ENCODE peak calls at places on chromosome 1, in seven cellular contexts. One of them, this sample, is unnamed.

GRCh38 chr1:20640183-20640597 is 6.9 kb downstream of the PINK1 start:
- DNase-seq in glutamatergic neuron: peak
- DNase-seq in nephron progenitor cell: peak
- DNase-seq in CD4-positive, alpha-beta T cell: peak
- DNase-seq in type B pancreatic cell: no peak
- DNase-seq in right atrium auricular region: no peak
- DNase-seq in OCI-LY7: peak
- DNase-seq in this sample: no peak

GRCh38 chr1:65417729-65418128 is 2.7 kb upstream of the LEPR start:
- DNase-seq in OCI-LY7: no peak
- DNase-seq in CD4-positive, alpha-beta T cell: no peak
- DNase-seq in type B pancreatic cell: no peak
- DNase-seq in right atrium auricular region: no peak
- DNase-seq in glutamatergic neuron: no peak
- DNase-seq in nephron progenitor cell: no peak
- DNase-seq in this sample: no peak

GRCh38 chr1:197614916-197615692 is 160.2 kb downstream of the DENND1B start:
- DNase-seq in OCI-LY7: peak
- DNase-seq in CD4-positive, alpha-beta T cell: peak
- DNase-seq in glutamatergic neuron: peak
- DNase-seq in right atrium auricular region: no peak
- DNase-seq in type B pancreatic cell: no peak
- DNase-seq in nephron progenitor cell: peak
- DNase-seq in this sample: no peak

GRCh38 chr1:209607102-209607794 is 23.7 kb downstream of the CAMK1G start:
- DNase-seq in CD4-positive, alpha-beta T cell: no peak
- DNase-seq in nephron progenitor cell: no peak
- DNase-seq in type B pancreatic cell: no peak
- DNase-seq in right atrium auricular region: no peak
- DNase-seq in OCI-LY7: no peak
- DNase-seq in glutamatergic neuron: no peak
- DNase-seq in this sample: no peak

GRCh38 chr1:110230381-110231199 is 20.5 kb downstream of the KCNC4 start:
- DNase-seq in glutamatergic neuron: no peak
- DNase-seq in OCI-LY7: no peak
- DNase-seq in right atrium auricular region: no peak
- DNase-seq in type B pancreatic cell: no peak
- DNase-seq in nephron progenitor cell: no peak
- DNase-seq in CD4-positive, alpha-beta T cell: no peak
- DNase-seq in this sample: no peak

GRCh38 chr1:229111703-229112319 is 159.1 kb upstream of the RAB4A start:
- DNase-seq in type B pancreatic cell: no peak
- DNase-seq in nephron progenitor cell: no peak
- DNase-seq in OCI-LY7: no peak
- DNase-seq in right atrium auricular region: no peak
- DNase-seq in glutamatergic neuron: no peak
- DNase-seq in CD4-positive, alpha-beta T cell: no peak
- DNase-seq in this sample: no peak

GRCh38 chr1:36531833-36532232 is 49.1 kb upstream of the CSF3R start:
- DNase-seq in CD4-positive, alpha-beta T cell: no peak
- DNase-seq in OCI-LY7: no peak
- DNase-seq in nephron progenitor cell: no peak
- DNase-seq in glutamatergic neuron: no peak
- DNase-seq in type B pancreatic cell: no peak
- DNase-seq in right atrium auricular region: no peak
- DNase-seq in this sample: no peak

GRCh38 chr1:48194801-48195200 is 27.7 kb upstream of the SLC5A9 start:
- DNase-seq in OCI-LY7: no peak
- DNase-seq in nephron progenitor cell: no peak
- DNase-seq in right atrium auricular region: no peak
- DNase-seq in glutamatergic neuron: no peak
- DNase-seq in type B pancreatic cell: no peak
- DNase-seq in CD4-positive, alpha-beta T cell: no peak
- DNase-seq in this sample: no peak

GRCh38 chr1:49319426-49319963 is 542.8 kb upstream of the BEND5 start:
- DNase-seq in glutamatergic neuron: no peak
- DNase-seq in nephron progenitor cell: no peak
- DNase-seq in type B pancreatic cell: no peak
- DNase-seq in OCI-LY7: no peak
- DNase-seq in CD4-positive, alpha-beta T cell: no peak
- DNase-seq in right atrium auricular region: no peak
- DNase-seq in this sample: no peak

GRCh38 chr1:163692266-163692665 is 370.5 kb downstream of the NUF2 start:
- DNase-seq in OCI-LY7: no peak
- DNase-seq in CD4-positive, alpha-beta T cell: no peak
- DNase-seq in glutamatergic neuron: no peak
- DNase-seq in nephron progenitor cell: no peak
- DNase-seq in right atrium auricular region: no peak
- DNase-seq in type B pancreatic cell: no peak
- DNase-seq in this sample: no peak

GRCh38 chr1:221913351-221913750 is 171.5 kb upstream of the DUSP10 start:
- DNase-seq in right atrium auricular region: no peak
- DNase-seq in type B pancreatic cell: no peak
- DNase-seq in OCI-LY7: no peak
- DNase-seq in glutamatergic neuron: no peak
- DNase-seq in nephron progenitor cell: no peak
- DNase-seq in CD4-positive, alpha-beta T cell: no peak
- DNase-seq in this sample: no peak

GRCh38 chr1:165539306-165539705 is 4.5 kb upstream of the LRRC52 start:
- DNase-seq in nephron progenitor cell: no peak
- DNase-seq in glutamatergic neuron: no peak
- DNase-seq in OCI-LY7: no peak
- DNase-seq in CD4-positive, alpha-beta T cell: no peak
- DNase-seq in right atrium auricular region: no peak
- DNase-seq in type B pancreatic cell: no peak
- DNase-seq in this sample: no peak

GRCh38 chr1:204493882-204494280 is 724 bp downstream of the PIK3C2B start:
- DNase-seq in OCI-LY7: peak
- DNase-seq in right atrium auricular region: no peak
- DNase-seq in type B pancreatic cell: no peak
- DNase-seq in nephron progenitor cell: peak
- DNase-seq in glutamatergic neuron: no peak
- DNase-seq in CD4-positive, alpha-beta T cell: peak
- DNase-seq in this sample: no peak

GRCh38 chr1:103156966-103157365 is 48.6 kb upstream of the COL11A1 start:
- DNase-seq in CD4-positive, alpha-beta T cell: no peak
- DNase-seq in glutamatergic neuron: no peak
- DNase-seq in nephron progenitor cell: no peak
- DNase-seq in type B pancreatic cell: no peak
- DNase-seq in OCI-LY7: no peak
- DNase-seq in right atrium auricular region: no peak
- DNase-seq in this sample: no peak

GRCh38 chr1:61081637-61082335 is 575 bp upstream of the NFIA start:
- DNase-seq in right atrium auricular region: no peak
- DNase-seq in CD4-positive, alpha-beta T cell: peak
- DNase-seq in type B pancreatic cell: no peak
- DNase-seq in OCI-LY7: peak
- DNase-seq in nephron progenitor cell: peak
- DNase-seq in glutamatergic neuron: no peak
- DNase-seq in this sample: peak

GRCh38 chr1:145885738-145886287 is at the start of gene ANKRD35:
- DNase-seq in nephron progenitor cell: peak
- DNase-seq in right atrium auricular region: peak
- DNase-seq in type B pancreatic cell: peak
- DNase-seq in CD4-positive, alpha-beta T cell: peak
- DNase-seq in OCI-LY7: peak
- DNase-seq in glutamatergic neuron: peak
- DNase-seq in this sample: peak

GRCh38 chr1:157195521-157196244 is 57.5 kb upstream of the ETV3 start:
- DNase-seq in CD4-positive, alpha-beta T cell: no peak
- DNase-seq in glutamatergic neuron: no peak
- DNase-seq in OCI-LY7: no peak
- DNase-seq in type B pancreatic cell: no peak
- DNase-seq in right atrium auricular region: peak
- DNase-seq in nephron progenitor cell: no peak
- DNase-seq in this sample: no peak

GRCh38 chr1:157193219-157193618 is 55.0 kb upstream of the ETV3 start:
- DNase-seq in CD4-positive, alpha-beta T cell: no peak
- DNase-seq in OCI-LY7: no peak
- DNase-seq in right atrium auricular region: no peak
- DNase-seq in glutamatergic neuron: no peak
- DNase-seq in nephron progenitor cell: no peak
- DNase-seq in type B pancreatic cell: no peak
- DNase-seq in this sample: no peak

GRCh38 chr1:157194739-157195520 is 56.7 kb upstream of the ETV3 start:
- DNase-seq in nephron progenitor cell: no peak
- DNase-seq in type B pancreatic cell: no peak
- DNase-seq in CD4-positive, alpha-beta T cell: no peak
- DNase-seq in OCI-LY7: no peak
- DNase-seq in right atrium auricular region: peak
- DNase-seq in glutamatergic neuron: no peak
- DNase-seq in this sample: no peak

GRCh38 chr1:157196245-157196543 is 58.0 kb upstream of the ETV3 start:
- DNase-seq in glutamatergic neuron: no peak
- DNase-seq in type B pancreatic cell: no peak
- DNase-seq in CD4-positive, alpha-beta T cell: no peak
- DNase-seq in right atrium auricular region: peak
- DNase-seq in OCI-LY7: no peak
- DNase-seq in nephron progenitor cell: no peak
- DNase-seq in this sample: no peak

GRCh38 chr1:157193702-157194391 is 55.7 kb upstream of the ETV3 start:
- DNase-seq in right atrium auricular region: peak
- DNase-seq in glutamatergic neuron: peak
- DNase-seq in OCI-LY7: peak
- DNase-seq in type B pancreatic cell: no peak
- DNase-seq in nephron progenitor cell: peak
- DNase-seq in CD4-positive, alpha-beta T cell: peak
- DNase-seq in this sample: peak
- TF ChIP-seq CTCF in right atrium auricular region: no peak
- TF ChIP-seq CTCF in glutamatergic neuron: peak
- TF ChIP-seq CTCF in OCI-LY7: peak
- TF ChIP-seq CTCF in type B pancreatic cell: peak
- TF ChIP-seq CTCF in nephron progenitor cell: peak
- TF ChIP-seq CTCF in CD4-positive, alpha-beta T cell: peak
- TF ChIP-seq CTCF in this sample: no peak

DNA sequence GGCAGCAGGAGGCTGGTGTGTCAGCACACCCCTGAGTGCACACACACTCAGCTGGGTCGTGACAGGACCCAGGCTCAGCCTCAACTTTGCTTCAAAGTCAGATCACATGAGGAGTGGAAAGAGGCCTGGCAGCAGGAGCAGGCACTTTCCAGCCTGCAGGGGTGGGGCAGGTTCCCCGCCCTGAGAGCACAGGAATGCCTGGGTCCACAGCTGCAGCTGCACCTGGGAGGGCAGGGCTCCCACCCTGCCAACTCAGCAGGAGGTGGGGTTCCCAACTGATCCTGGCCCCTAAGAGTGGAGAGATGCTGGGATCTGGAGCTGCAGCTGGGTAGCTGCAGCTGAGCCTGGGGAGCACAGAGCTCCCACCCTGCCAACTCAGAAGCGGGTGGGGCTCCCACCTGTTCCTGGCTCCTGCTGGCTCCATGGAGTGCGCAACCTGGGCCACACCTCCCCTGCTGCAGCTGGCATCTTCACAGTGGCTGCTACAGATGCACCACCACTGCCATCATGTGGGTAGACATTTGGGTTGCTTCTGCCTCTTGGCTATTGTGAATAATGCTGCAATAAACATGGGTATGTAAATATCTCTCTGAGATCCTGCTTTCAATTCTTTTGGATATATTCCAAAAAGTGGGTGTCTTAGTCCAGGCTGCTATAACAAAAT is 415.4 kb downstream of the TTLL7 start:
- DNase-seq in glutamatergic neuron: no peak
- DNase-seq in OCI-LY7: no peak
- DNase-seq in type B pancreatic cell: no peak
- DNase-seq in CD4-positive, alpha-beta T cell: peak
- DNase-seq in right atrium auricular region: no peak
- DNase-seq in nephron progenitor cell: no peak
- DNase-seq in this sample: no peak
- TF ChIP-seq CTCF in glutamatergic neuron: no peak
- TF ChIP-seq CTCF in OCI-LY7: no peak
- TF ChIP-seq CTCF in type B pancreatic cell: peak
- TF ChIP-seq CTCF in CD4-positive, alpha-beta T cell: peak
- TF ChIP-seq CTCF in right atrium auricular region: no peak
- TF ChIP-seq CTCF in nephron progenitor cell: no peak
- TF ChIP-seq CTCF in this sample: no peak

GRCh38 chr1:109091196-109092193 is 931 bp downstream of the TMEM167B start:
- DNase-seq in CD4-positive, alpha-beta T cell: no peak
- DNase-seq in type B pancreatic cell: no peak
- DNase-seq in OCI-LY7: no peak
- DNase-seq in glutamatergic neuron: no peak
- DNase-seq in nephron progenitor cell: no peak
- DNase-seq in right atrium auricular region: no peak
- DNase-seq in this sample: no peak

GRCh38 chr1:109090415-109091195 is at the start of gene TMEM167B:
- DNase-seq in type B pancreatic cell: peak
- DNase-seq in glutamatergic neuron: peak
- DNase-seq in OCI-LY7: peak
- DNase-seq in CD4-positive, alpha-beta T cell: peak
- DNase-seq in nephron progenitor cell: peak
- DNase-seq in right atrium auricular region: peak
- DNase-seq in this sample: peak

GRCh38 chr1:109094377-109094803 is 3.8 kb downstream of the TMEM167B start:
- DNase-seq in OCI-LY7: no peak
- DNase-seq in nephron progenitor cell: no peak
- DNase-seq in type B pancreatic cell: no peak
- DNase-seq in glutamatergic neuron: no peak
- DNase-seq in right atrium auricular region: no peak
- DNase-seq in CD4-positive, alpha-beta T cell: no peak
- DNase-seq in this sample: no peak

GRCh38 chr1:109084563-109085517 is 5.7 kb upstream of the TMEM167B start:
- DNase-seq in CD4-positive, alpha-beta T cell: no peak
- DNase-seq in OCI-LY7: no peak
- DNase-seq in glutamatergic neuron: no peak
- DNase-seq in nephron progenitor cell: no peak
- DNase-seq in right atrium auricular region: no peak
- DNase-seq in type B pancreatic cell: no peak
- DNase-seq in this sample: no peak

DNA sequence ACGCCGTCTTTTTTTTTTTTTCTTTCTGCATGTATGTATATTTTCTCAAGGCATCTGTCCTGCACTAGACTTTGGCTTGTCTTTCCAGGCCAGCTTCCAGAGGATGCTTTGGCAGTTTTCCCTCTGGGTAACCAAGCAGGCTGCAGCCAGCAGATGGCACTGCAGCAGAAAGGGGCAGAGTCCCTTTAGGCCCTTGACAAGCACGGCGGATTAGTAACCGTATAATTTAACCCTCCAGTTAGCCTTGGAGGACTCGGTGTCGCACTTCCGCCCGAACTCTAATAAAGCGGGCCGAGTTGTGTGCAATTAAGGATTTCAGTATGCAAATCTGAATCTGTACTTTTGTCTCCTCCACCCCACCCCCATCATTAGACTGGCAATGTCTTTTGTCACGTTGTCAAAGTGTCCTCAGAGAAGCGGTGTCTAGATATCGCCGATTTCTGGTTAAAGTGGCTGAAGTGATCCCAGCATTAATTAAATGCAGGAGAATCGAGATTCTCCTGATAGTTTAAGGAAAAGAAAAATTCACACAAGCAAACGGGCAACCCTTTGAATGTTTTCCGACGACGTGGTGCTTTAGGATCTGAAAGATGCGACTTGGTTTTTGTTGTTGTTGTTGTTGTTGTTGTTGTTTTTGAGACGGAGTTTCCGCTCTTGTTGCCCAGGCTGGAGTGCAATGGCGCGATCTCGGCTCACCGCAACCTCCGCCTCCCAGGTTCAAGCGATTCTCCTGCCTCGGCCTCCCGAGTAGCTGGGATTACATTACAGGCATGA is 1.1 kb upstream of the TMEM167B start:
- DNase-seq in type B pancreatic cell: no peak
- DNase-seq in glutamatergic neuron: peak
- DNase-seq in CD4-positive, alpha-beta T cell: peak
- DNase-seq in nephron progenitor cell: peak
- DNase-seq in right atrium auricular region: no peak
- DNase-seq in OCI-LY7: peak
- DNase-seq in this sample: no peak
- TF ChIP-seq CTCF in type B pancreatic cell: peak
- TF ChIP-seq CTCF in glutamatergic neuron: peak
- TF ChIP-seq CTCF in CD4-positive, alpha-beta T cell: peak
- TF ChIP-seq CTCF in nephron progenitor cell: no peak
- TF ChIP-seq CTCF in right atrium auricular region: peak
- TF ChIP-seq CTCF in OCI-LY7: peak
- TF ChIP-seq CTCF in this sample: no peak

GRCh38 chr1:15950302-15950701 is 25.6 kb downstream of the ZBTB17 start:
- DNase-seq in glutamatergic neuron: no peak
- DNase-seq in OCI-LY7: no peak
- DNase-seq in type B pancreatic cell: no peak
- DNase-seq in nephron progenitor cell: no peak
- DNase-seq in CD4-positive, alpha-beta T cell: no peak
- DNase-seq in right atrium auricular region: no peak
- DNase-seq in this sample: no peak
- TF ChIP-seq CTCF in glutamatergic neuron: no peak
- TF ChIP-seq CTCF in OCI-LY7: no peak
- TF ChIP-seq CTCF in type B pancreatic cell: no peak
- TF ChIP-seq CTCF in nephron progenitor cell: no peak
- TF ChIP-seq CTCF in CD4-positive, alpha-beta T cell: no peak
- TF ChIP-seq CTCF in right atrium auricular region: no peak
- TF ChIP-seq CTCF in this sample: no peak